ENCODE peak calls at places on chromosome 22, in six cellular contexts. F is naive thymus-derived CD8-positive, alpha-beta T cell; S is NCI-H510A treated with DMSO at 0.1 percent for 48 hours; X is body of pancreas; Z is heart right ventricle; H is stimulated activated CD4-positive, alpha-beta T cell treated with anti-CD3 and anti-CD28 coated beads, Interleukin-1b, Interleukin-23, amount 100 ng/mL, for 1 hour. C is an unnamed sample.
A peak's percentile ranks its signal among the peaks of the same experiment; 100 is the strongest.

GRCh38 chr22:47034076-47034808 is 271.8 kb downstream of the TBC1D22A start:
- DNase-seq in S (no peak), X (no peak), Z (no peak), F (no peak), H (no peak), C (no peak)

GRCh38 chr22:27578937-27579617 is 222.5 kb downstream of the MN1 start:
- DNase-seq in S (no peak), X (no peak), F (no peak), H (no peak), Z (no peak), C (no peak)

GRCh38 chr22:22884010-22884887 is 3.4 kb upstream of the IGLL5 start:
- DNase-seq in F (peak; percentile 74), Z (peak; percentile 64), X (peak; percentile 48), S (peak; percentile 68), H (peak; percentile 27), C (no peak)

GRCh38 chr22:37401401-37401859 is 25.8 kb downstream of the ELFN2 start:
- DNase-seq in Z (peak; percentile 37), F (no peak), H (no peak), S (no peak), X (no peak), C (no peak)

GRCh38 chr22:17921871-17922821 is 102.2 kb downstream of the MICAL3 start:
- DNase-seq in S (no peak), F (no peak), X (no peak), H (no peak), Z (peak; percentile 51), C (no peak)

GRCh38 chr22:45867118-45867905 is 109.7 kb downstream of the WNT7B start:
- DNase-seq in Z (no peak), X (no peak), H (no peak), F (no peak), S (no peak), C (no peak)

GRCh38 chr22:44743247-44743646 is 9.1 kb upstream of the ARHGAP8 start:
- DNase-seq in X (no peak), S (no peak), Z (no peak), H (no peak), F (no peak), C (no peak)

GRCh38 chr22:30038219-30038618 is 42.0 kb upstream of the HORMAD2 start:
- DNase-seq in X (peak; percentile 52), Z (peak; percentile 25), H (no peak), S (no peak), F (no peak), C (no peak)

GRCh38 chr22:41848468-41848867 is 15.6 kb downstream of the SREBF2 start:
- DNase-seq in Z (no peak), S (no peak), X (no peak), H (no peak), F (no peak), C (no peak)

GRCh38 chr22:36760716-36761115 is 15.2 kb downstream of the IFT27 start:
- DNase-seq in S (no peak), Z (no peak), X (no peak), H (no peak), F (no peak), C (no peak)

GRCh38 chr22:19974233-19974861 is 32.7 kb upstream of the TXNRD2 start:
- DNase-seq in F (no peak), Z (no peak), H (no peak), S (peak; percentile 40), X (no peak), C (no peak)

GRCh38 chr22:44277404-44278135 is 35.2 kb downstream of the SHISAL1 start:
- DNase-seq in Z (no peak), F (no peak), X (no peak), H (no peak), S (no peak), C (no peak)

GRCh38 chr22:25334091-25334490 is 114.7 kb downstream of the CRYBB2 start:
- DNase-seq in S (no peak), H (no peak), X (peak; percentile 36), F (peak; percentile 5), Z (peak; percentile 48), C (no peak)

GRCh38 chr22:37563153-37564081 is 3.1 kb downstream of the CDC42EP1 start:
- DNase-seq in Z (peak; percentile 71), F (no peak), X (peak; percentile 86), H (no peak), S (no peak), C (peak; percentile 27)

GRCh38 chr22:44326549-44326881 is 13.8 kb upstream of the SHISAL1 start:
- DNase-seq in Z (no peak), H (no peak), S (no peak), X (no peak), F (no peak), C (no peak)

GRCh38 chr22:42797021-42797420 is 60.1 kb downstream of the ARFGAP3 start:
- DNase-seq in H (no peak), S (no peak), X (peak; percentile 6), F (no peak), Z (peak; percentile 58), C (no peak)

GRCh38 chr22:39003165-39003638 is 10.9 kb upstream of the APOBEC3C start:
- DNase-seq in F (peak; percentile 75), H (peak; percentile 35), S (peak; percentile 76), X (peak; percentile 83), Z (peak; percentile 69), C (peak; percentile 60)

GRCh38 chr22:40805239-40805638 is 13.9 kb downstream of the SLC25A17 start:
- DNase-seq in F (no peak), X (no peak), H (no peak), S (no peak), Z (no peak), C (no peak)

GRCh38 chr22:45359627-45360026 is 49.9 kb downstream of the FAM118A start:
- DNase-seq in F (no peak), Z (no peak), X (no peak), S (no peak), H (no peak), C (no peak)

GRCh38 chr22:50489363-50490243 is 2.9 kb downstream of the MIOX start:
- DNase-seq in X (no peak), Z (no peak), H (no peak), S (no peak), F (no peak), C (no peak)

GRCh38 chr22:21642584-21643448 is 714 bp downstream of the SDF2L1 start:
- DNase-seq in Z (no peak), H (no peak), F (peak; percentile 57), X (peak; percentile 65), S (peak; percentile 14), C (no peak)

GRCh38 chr22:23696326-23696851 is 5.6 kb downstream of the RGL4 start:
- DNase-seq in Z (no peak), F (peak; percentile 89), H (peak; percentile 54), S (no peak), X (no peak), C (no peak)

GRCh38 chr22:22074634-22075381 is 92.2 kb upstream of the TOP3B start:
- DNase-seq in F (no peak), Z (no peak), X (no peak), S (no peak), H (no peak), C (no peak)

GRCh38 chr22:49047461-49047860 is 780.2 kb downstream of the BRD1 start:
- DNase-seq in S (peak; percentile 19), F (no peak), X (no peak), H (no peak), Z (no peak), C (no peak)

GRCh38 chr22:42754658-42755057 is 34.0 kb upstream of the A4GALT start:
- DNase-seq in X (peak; percentile 44), F (no peak), H (no peak), S (no peak), Z (no peak), C (no peak)

GRCh38 chr22:49906799-49907290 is 11.4 kb downstream of the ALG12 start:
- DNase-seq in H (no peak), S (no peak), X (no peak), F (no peak), Z (no peak), C (no peak)

GRCh38 chr22:40036591-40037225 is 42.0 kb downstream of the FAM83F start:
- DNase-seq in Z (peak; percentile 43), X (peak; percentile 49), S (peak; percentile 42), H (no peak), F (peak; percentile 41), C (no peak)

GRCh38 chr22:41544671-41545476 is 604 bp upstream of the POLR3H start:
- DNase-seq in X (no peak), S (no peak), H (no peak), Z (no peak), F (no peak), C (no peak)

GRCh38 chr22:25199726-25200520 is at the start of gene CRYBB3:
- DNase-seq in X (no peak), H (no peak), F (no peak), S (no peak), Z (no peak), C (no peak)

GRCh38 chr22:31830721-31831070 is 76.9 kb downstream of the DEPDC5 start:
- DNase-seq in S (no peak), F (no peak), Z (no peak), H (no peak), X (no peak), C (no peak)

GRCh38 chr22:49903322-49904039 is 14.8 kb downstream of the ALG12 start:
- DNase-seq in X (no peak), H (no peak), Z (peak; percentile 46), F (no peak), S (no peak), C (no peak)

GRCh38 chr22:46056169-46057041 is 79.4 kb upstream of the WNT7B start:
- DNase-seq in Z (no peak), X (peak; percentile 49), S (no peak), F (no peak), H (no peak), C (no peak)